ENCODE peak calls at places on chromosomes 2 and 18, in seven cellular contexts. F, H, X, O, U, S and W are unnamed samples.

GRCh38 chr2:30293303-30293912 is 62.1 kb downstream of the LBH start:
- DNase-seq in F (peak; percentile 48), H (peak; percentile 75), X (no peak), O (peak; percentile 37), U (no peak), S (no peak), W (peak; percentile 96)

GRCh38 chr18:80171190-80171872 is 62.3 kb downstream of the ADNP2 start:
- DNase-seq in F (peak; percentile 79), H (peak; percentile 73), X (no peak), O (no peak), U (peak; percentile 19), S (no peak), W (no peak)

GRCh38 chr2:60227014-60227413 is 326.4 kb downstream of the BCL11A start:
- DNase-seq in F (no peak), H (no peak), X (no peak), O (no peak), U (no peak), S (no peak), W (no peak)

GRCh38 chr18:3923750-3924149 is 473.8 kb downstream of the TGIF1 start:
- DNase-seq in F (no peak), H (peak; percentile 43), X (no peak), O (no peak), U (no peak), S (no peak), W (no peak)

GRCh38 chr2:175167076-175167791 is 769 bp downstream of the ATF2 start:
- DNase-seq in F (peak; percentile 37), H (peak; percentile 64), X (peak; percentile 13), O (peak; percentile 71), U (peak; percentile 4), S (peak; percentile 66), W (no peak)

GRCh38 chr2:1581965-1582625 is 162.2 kb downstream of the PXDN start:
- DNase-seq in F (no peak), H (no peak), X (no peak), O (peak; percentile 7), U (no peak), S (no peak), W (no peak)

GRCh38 chr2:86750240-86750839 is 30.2 kb downstream of the RMND5A start:
- DNase-seq in F (no peak), H (no peak), X (no peak), O (no peak), U (no peak), S (no peak), W (no peak)

GRCh38 chr2:86274918-86275275 is 62.5 kb downstream of the REEP1 start:
- DNase-seq in F (no peak), H (no peak), X (no peak), O (no peak), U (no peak), S (no peak), W (no peak)

GRCh38 chr2:189247276-189247675 is 67.7 kb upstream of the COL5A2 start:
- DNase-seq in F (no peak), H (no peak), X (no peak), O (no peak), U (no peak), S (no peak), W (no peak)

GRCh38 chr2:237259201-237259600 is 154.8 kb downstream of the COL6A3 start:
- DNase-seq in F (no peak), H (no peak), X (no peak), O (no peak), U (no peak), S (no peak), W (no peak)

GRCh38 chr2:100029460-100029859 is 112.9 kb downstream of the AFF3 start:
- DNase-seq in F (no peak), H (no peak), X (no peak), O (no peak), U (no peak), S (no peak), W (no peak)

GRCh38 chr2:231433990-231434389 is 30.3 kb downstream of the NCL start:
- DNase-seq in F (no peak), H (no peak), X (no peak), O (no peak), U (no peak), S (no peak), W (no peak)

GRCh38 chr2:62196278-62196901 is 475 bp downstream of the B3GNT2 start:
- DNase-seq in F (no peak), H (no peak), X (peak; percentile 38), O (peak; percentile 79), U (peak; percentile 33), S (peak; percentile 72), W (no peak)

GRCh38 chr2:7692657-7693161 is 775.5 kb downstream of the RNF144A start:
- DNase-seq in F (no peak), H (peak; percentile 93), X (no peak), O (peak; percentile 76), U (no peak), S (no peak), W (no peak)

GRCh38 chr2:222532315-222532714 is 108.0 kb downstream of the SGPP2 start:
- DNase-seq in F (no peak), H (no peak), X (no peak), O (no peak), U (no peak), S (no peak), W (no peak)

GRCh38 chr2:239540174-239540573 is 139.4 kb upstream of the HDAC4 start:
- DNase-seq in F (no peak), H (no peak), X (no peak), O (no peak), U (no peak), S (no peak), W (no peak)

GRCh38 chr2:176383836-176384442 is 114.7 kb downstream of the MTX2 start:
- DNase-seq in F (no peak), H (no peak), X (no peak), O (no peak), U (no peak), S (no peak), W (no peak)

GRCh38 chr2:120236791-120237190 is 13.6 kb upstream of the TMEM185B start:
- DNase-seq in F (no peak), H (no peak), X (no peak), O (no peak), U (no peak), S (no peak), W (no peak)

GRCh38 chr18:12236934-12237832 is 17.0 kb upstream of the CIDEA start:
- DNase-seq in F (peak; percentile 77), H (peak; percentile 90), X (peak; percentile 31), O (peak; percentile 74), U (peak; percentile 51), S (peak; percentile 18), W (no peak)

GRCh38 chr18:33128581-33128980 is 311.9 kb downstream of the CCDC178 start:
- DNase-seq in F (no peak), H (no peak), X (no peak), O (no peak), U (no peak), S (no peak), W (no peak)

GRCh38 chr2:207930747-207931146 is 94.6 kb downstream of the PLEKHM3 start:
- DNase-seq in F (no peak), H (no peak), X (no peak), O (no peak), U (no peak), S (peak; percentile 94), W (no peak)

GRCh38 chr2:72326759-72327158 is 179.1 kb upstream of the CYP26B1 start:
- DNase-seq in F (no peak), H (peak; percentile 27), X (no peak), O (no peak), U (no peak), S (no peak), W (no peak)

GRCh38 chr2:128438586-128438985 is 119.9 kb upstream of the HS6ST1 start:
- DNase-seq in F (no peak), H (no peak), X (no peak), O (peak; percentile 49), U (no peak), S (no peak), W (no peak)

GRCh38 chr2:62152000-62152399 is 43.9 kb upstream of the B3GNT2 start:
- DNase-seq in F (no peak), H (no peak), X (no peak), O (no peak), U (no peak), S (no peak), W (no peak)

GRCh38 chr18:69689081-69689759 is 258.5 kb downstream of the CD226 start:
- DNase-seq in F (peak; percentile 5), H (no peak), X (no peak), O (no peak), U (no peak), S (no peak), W (no peak)

GRCh38 chr2:47984041-47984440 is 77.7 kb upstream of the FBXO11 start:
- DNase-seq in F (no peak), H (peak; percentile 23), X (no peak), O (no peak), U (no peak), S (no peak), W (no peak)

GRCh38 chr18:28820353-28820752 is 643.4 kb upstream of the CDH2 start:
- DNase-seq in F (no peak), H (no peak), X (no peak), O (no peak), U (no peak), S (no peak), W (no peak)

GRCh38 chr2:164896634-164897033 is 55.0 kb upstream of the COBLL1 start:
- DNase-seq in F (no peak), H (no peak), X (no peak), O (no peak), U (no peak), S (no peak), W (no peak)

GRCh38 chr18:76801567-76802505 is 20.5 kb upstream of the ZNF236 start:
- DNase-seq in F (peak; percentile 78), H (peak; percentile 94), X (peak; percentile 17), O (peak; percentile 74), U (peak; percentile 24), S (peak; percentile 40), W (no peak)

GRCh38 chr2:149894760-149895159 is 307.2 kb upstream of the MMADHC start:
- DNase-seq in F (no peak), H (no peak), X (no peak), O (peak; percentile 62), U (no peak), S (no peak), W (no peak)

GRCh38 chr18:47577520-47577919 is 326.1 kb upstream of the SKOR2 start:
- DNase-seq in F (no peak), H (no peak), X (no peak), O (no peak), U (no peak), S (no peak), W (no peak)

GRCh38 chr2:53568463-53568862 is 199.1 kb upstream of the CHAC2 start:
- DNase-seq in F (no peak), H (no peak), X (no peak), O (no peak), U (no peak), S (no peak), W (no peak)

GRCh38 chr2:8872821-8873432 is 35.5 kb upstream of the KIDINS220 start:
- DNase-seq in F (peak; percentile 42), H (peak; percentile 63), X (no peak), O (no peak), U (no peak), S (no peak), W (no peak)

GRCh38 chr2:16302431-16302830 is 362.1 kb downstream of the MYCN start:
- DNase-seq in F (no peak), H (no peak), X (no peak), O (no peak), U (no peak), S (no peak), W (no peak)

GRCh38 chr18:59885579-59886163 is 14.1 kb upstream of the PMAIP1 start:
- DNase-seq in F (peak; percentile 57), H (peak; percentile 65), X (no peak), O (no peak), U (no peak), S (no peak), W (no peak)

GRCh38 chr18:12559319-12559718 is 98.6 kb downstream of the SPIRE1 start:
- DNase-seq in F (no peak), H (no peak), X (no peak), O (no peak), U (no peak), S (no peak), W (no peak)

GRCh38 chr2:148914463-148914862 is 39.4 kb downstream of the KIF5C start:
- DNase-seq in F (no peak), H (no peak), X (no peak), O (no peak), U (no peak), S (no peak), W (no peak)

GRCh38 chr2:89821455-89821945 is 1130.0 kb downstream of the RPIA start:
- DNase-seq in F (no peak), H (no peak), X (no peak), O (no peak), U (no peak), S (no peak), W (no peak)